ENCODE peak calls at places on chromosomes 13 and 19, in four cellular contexts. X is HL-60, J is K562, S is GM12878. W is an unnamed sample.

GRCh38 chr13:107301724-107302374 is 733.9 kb upstream of the ARGLU1 start:
- DNase-seq in X (no peak), J (no peak), S (no peak), W (no peak)

GRCh38 chr19:16266586-16266942 is 58.1 kb upstream of the KLF2 start:
- DNase-seq in X (peak), J (no peak), S (no peak), W (no peak)

GRCh38 chr19:47541507-47541906 is 26.6 kb upstream of the NAPA start:
- DNase-seq in X (no peak), J (no peak), S (peak), W (no peak)

GRCh38 chr13:97003071-97003470 is 8.8 kb upstream of the OXGR1 start:
- DNase-seq in X (no peak), J (no peak), S (no peak), W (no peak)

GRCh38 chr19:37983916-37984315 is 76.9 kb downstream of the SIPA1L3 start:
- DNase-seq in X (no peak), J (no peak), S (no peak), W (no peak)

GRCh38 chr13:114064516-114065140 is 67.8 kb downstream of the RASA3 start:
- DNase-seq in X (no peak), J (peak), S (no peak), W (no peak)

GRCh38 chr13:63449549-63449948 is 2033.9 kb upstream of the PCDH20 start:
- DNase-seq in X (no peak), J (no peak), S (no peak), W (no peak)

GRCh38 chr13:98377635-98378378 is 199.1 kb downstream of the STK24 start:
- DNase-seq in X (no peak), J (no peak), S (no peak), W (no peak)

GRCh38 chr19:4742717-4743646 is 19.3 kb upstream of the DPP9 start:
- DNase-seq in X (no peak), J (no peak), S (no peak), W (no peak)

GRCh38 chr13:65508745-65509144 is 1721.4 kb downstream of the PCDH9 start:
- DNase-seq in X (no peak), J (no peak), S (no peak), W (no peak)

GRCh38 chr13:66714795-66715194 is 515.3 kb downstream of the PCDH9 start:
- DNase-seq in X (no peak), J (no peak), S (no peak), W (no peak)

GRCh38 chr19:843836-844299 is 3.1 kb downstream of the PRTN3 start:
- DNase-seq in X (peak), J (no peak), S (no peak), W (no peak)

GRCh38 chr13:31846984-31847752 is 107.8 kb downstream of the RXFP2 start:
- DNase-seq in X (no peak), J (peak), S (no peak), W (no peak)

GRCh38 chr13:77698211-77699058 is 948 bp downstream of the SLAIN1 start:
- DNase-seq in X (peak), J (peak), S (no peak), W (peak)

GRCh38 chr19:1000095-1000494 is at the start of gene GRIN3B:
- DNase-seq in X (peak), J (peak), S (no peak), W (peak)

GRCh38 chr13:60351326-60351725 is 45.7 kb upstream of the TDRD3 start:
- DNase-seq in X (no peak), J (no peak), S (no peak), W (no peak)

GRCh38 chr13:89688908-89689307 is 1658.6 kb upstream of the MIR17HG start:
- DNase-seq in X (no peak), J (no peak), S (no peak), W (no peak)

GRCh38 chr19:41355035-41355434 is 1.3 kb upstream of the TGFB1 start:
- DNase-seq in X (no peak), J (no peak), S (no peak), W (no peak)

GRCh38 chr19:406999-407491 is 1.9 kb downstream of the C2CD4C start:
- DNase-seq in X (no peak), J (no peak), S (no peak), W (no peak)

GRCh38 chr19:53019684-53020083 is 6.0 kb downstream of the ERVV-1 start:
- DNase-seq in X (peak), J (peak), S (no peak), W (no peak)

GRCh38 chr13:22232186-22232585 is 561.3 kb downstream of the FGF9 start:
- DNase-seq in X (no peak), J (no peak), S (no peak), W (no peak)

GRCh38 chr19:16920816-16921529 is 32.2 kb downstream of the F2RL3 start:
- DNase-seq in X (no peak), J (peak), S (no peak), W (no peak)

GRCh38 chr13:99911965-99912566 is 59.5 kb downstream of the ZIC5 start:
- DNase-seq in X (no peak), J (no peak), S (no peak), W (no peak)

GRCh38 chr13:106521101-106521799 is 14.2 kb downstream of the EFNB2 start:
- DNase-seq in X (no peak), J (no peak), S (no peak), W (no peak)

GRCh38 chr13:77028202-77028601 is 1.2 kb upstream of the FBXL3 start:
- DNase-seq in X (no peak), J (no peak), S (no peak), W (no peak)

GRCh38 chr13:112711528-112712265 is 21.9 kb downstream of the ATP11A start:
- DNase-seq in X (no peak), J (peak), S (no peak), W (peak)
- TF ChIP-seq SPI1 in X (no peak), J (no peak), S (no peak), W (no peak)

DNA sequence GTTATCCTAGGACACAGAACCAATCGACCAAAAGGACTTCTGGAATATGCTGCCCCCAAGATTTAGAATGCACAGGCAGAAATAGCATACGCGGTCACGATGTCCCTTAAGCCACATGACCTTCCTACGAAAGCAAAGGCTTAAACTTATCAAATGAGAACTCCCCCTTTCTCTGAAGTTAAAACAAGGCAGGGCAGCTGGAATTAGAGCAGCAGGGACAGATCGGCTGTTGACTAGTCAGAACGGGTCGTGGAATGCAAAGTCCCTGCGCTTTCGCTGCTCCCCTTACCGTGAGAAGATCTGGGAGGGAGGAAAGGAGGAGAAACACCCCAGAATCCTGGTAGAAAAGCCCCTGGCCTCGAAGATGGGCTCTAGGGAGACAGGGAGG is 799 bp upstream of the USPL1 start:
- DNase-seq in X (peak), J (peak), S (peak), W (no peak)
- TF ChIP-seq SPI1 in X (no peak), J (no peak), S (no peak), W (no peak)

GRCh38 chr13:109684836-109685602 is 101.4 kb downstream of the IRS2 start:
- DNase-seq in X (no peak), J (no peak), S (no peak), W (no peak)
- TF ChIP-seq SPI1 in X (no peak), J (no peak), S (no peak), W (no peak)

GRCh38 chr13:109667754-109668360 is 118.5 kb downstream of the IRS2 start:
- DNase-seq in X (no peak), J (no peak), S (no peak), W (no peak)
- TF ChIP-seq SPI1 in X (no peak), J (no peak), S (no peak), W (no peak)

GRCh38 chr19:48713864-48714755 is 5.4 kb downstream of the MAMSTR start:
- DNase-seq in X (peak), J (peak), S (peak), W (peak)

GRCh38 chr19:48714759-48715261 is 4.7 kb downstream of the MAMSTR start:
- DNase-seq in X (no peak), J (no peak), S (no peak), W (no peak)

GRCh38 chr19:48715276-48715675 is 4.2 kb downstream of the MAMSTR start:
- DNase-seq in X (no peak), J (no peak), S (no peak), W (no peak)

GRCh38 chr19:48717059-48717395 is 2.5 kb downstream of the MAMSTR start:
- DNase-seq in X (no peak), J (no peak), S (no peak), W (no peak)

DNA sequence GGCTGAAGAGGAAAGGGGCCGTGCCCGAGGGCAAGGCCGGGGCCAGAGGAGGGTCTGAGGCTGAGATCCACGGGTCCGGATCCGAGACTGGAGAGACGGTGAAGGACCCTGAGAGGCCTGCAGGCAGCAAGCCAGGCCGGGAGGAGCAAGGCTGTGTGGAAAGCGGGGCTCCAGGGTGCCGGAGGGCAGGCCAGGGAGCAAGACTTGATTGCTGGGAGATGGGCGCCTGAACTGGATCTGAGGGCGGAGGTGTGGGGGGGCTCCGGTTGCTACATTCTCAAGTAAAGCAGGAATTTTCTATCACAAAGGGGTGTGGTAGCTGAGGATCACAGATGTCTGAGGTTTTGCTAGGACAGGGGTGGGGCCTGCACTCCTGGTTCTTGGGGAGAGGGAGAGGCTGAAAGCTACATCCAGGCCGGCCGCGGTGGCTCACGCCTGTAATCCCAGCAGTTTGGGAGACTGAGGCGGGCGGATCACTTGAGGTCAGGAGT is 3.8 kb downstream of the MAMSTR start:
- DNase-seq in X (no peak), J (no peak), S (no peak), W (no peak)
- TF ChIP-seq SPI1 in X (no peak), J (no peak), S (no peak), W (no peak)

GRCh38 chr13:27425151-27425917 is 915 bp downstream of the GTF3A start:
- DNase-seq in X (no peak), J (peak), S (no peak), W (no peak)
- TF ChIP-seq SPI1 in X (no peak), J (no peak), S (no peak), W (no peak)

GRCh38 chr13:44257806-44258205 is 115.8 kb upstream of the SERP2 start:
- DNase-seq in X (no peak), J (no peak), S (no peak), W (no peak)

GRCh38 chr13:44263920-44264610 is 109.6 kb upstream of the SERP2 start:
- DNase-seq in X (no peak), J (no peak), S (no peak), W (no peak)

DNA sequence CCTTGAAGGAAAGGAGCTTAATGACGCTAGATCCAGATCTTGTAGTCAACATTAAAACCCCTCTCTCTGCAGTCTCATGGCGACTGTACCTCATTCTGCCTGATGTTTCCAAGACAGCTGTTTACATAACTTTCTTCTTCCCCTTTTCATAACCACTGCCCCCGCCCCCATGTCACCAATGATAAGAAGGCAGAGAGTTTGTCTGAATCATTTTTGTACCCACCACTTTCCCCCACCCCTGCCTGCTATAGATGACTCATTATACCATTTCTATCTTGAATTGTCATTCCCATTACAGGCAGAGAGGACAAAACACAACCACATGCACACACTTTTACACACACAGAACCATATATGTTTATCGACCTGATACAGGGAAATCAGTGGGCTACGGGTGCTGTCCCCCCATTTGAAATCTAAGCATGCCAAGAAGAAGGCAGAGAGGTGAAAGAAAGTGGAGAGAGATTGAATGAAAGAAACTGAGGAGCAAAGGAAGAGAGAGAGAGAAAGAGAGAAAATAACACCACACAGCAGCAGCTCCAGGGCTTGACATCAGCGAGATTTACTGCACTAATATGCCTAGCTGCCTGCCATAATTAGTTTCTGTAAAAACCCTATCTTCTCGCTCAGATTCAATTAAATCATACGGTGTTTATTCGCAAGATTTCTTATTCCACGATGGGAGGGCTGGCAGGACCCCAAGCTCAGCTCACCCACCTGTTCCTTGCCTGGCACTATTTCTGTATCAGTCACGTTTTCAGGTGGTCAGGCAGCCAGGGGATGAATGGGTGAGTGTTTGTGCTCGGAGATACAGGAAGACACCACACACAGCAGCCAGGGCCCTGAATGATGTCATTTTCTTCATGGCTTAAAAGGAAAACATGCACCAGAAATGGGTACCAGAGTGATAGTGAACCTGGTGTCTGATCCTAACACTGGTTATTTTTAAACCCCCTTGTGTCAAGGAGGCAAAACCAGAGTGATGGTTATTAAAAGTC is 114.3 kb upstream of the SERP2 start:
- DNase-seq in X (peak), J (peak), S (peak), W (peak)
- TF ChIP-seq SPI1 in X (peak), J (peak), S (peak), W (peak)

GRCh38 chr19:44626067-44626624 is 12.8 kb downstream of the IGSF23 start:
- DNase-seq in X (no peak), J (no peak), S (no peak), W (no peak)

GRCh38 chr19:44628793-44629192 is 14.9 kb upstream of the PVR start:
- DNase-seq in X (no peak), J (no peak), S (no peak), W (no peak)

GRCh38 chr19:44625531-44626066 is 12.2 kb downstream of the IGSF23 start:
- DNase-seq in X (no peak), J (no peak), S (no peak), W (no peak)

GRCh38 chr19:44624840-44625354 is 11.5 kb downstream of the IGSF23 start:
- DNase-seq in X (no peak), J (no peak), S (no peak), W (no peak)

DNA sequence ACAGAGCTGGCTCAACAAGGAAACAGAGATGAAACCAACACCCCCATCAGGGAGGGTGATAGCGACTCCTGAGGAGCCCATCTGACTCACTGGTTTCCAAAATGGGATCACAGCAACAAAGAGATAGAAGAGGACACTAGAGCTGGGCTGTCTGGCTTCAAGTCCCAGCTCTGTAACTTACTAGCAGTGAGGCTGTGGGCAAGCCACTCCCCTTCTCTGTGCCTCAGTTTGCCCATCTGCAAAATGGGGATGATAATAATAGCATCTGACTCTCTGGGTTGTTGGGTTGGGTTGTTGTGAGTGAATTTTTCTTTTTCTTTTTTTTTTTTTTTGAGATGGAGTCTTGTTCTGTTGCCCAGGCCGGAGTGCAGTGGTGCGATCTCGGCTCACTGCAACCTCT is 14.3 kb downstream of the IGSF23 start:
- DNase-seq in X (no peak), J (no peak), S (no peak), W (no peak)
- TF ChIP-seq SPI1 in X (no peak), J (no peak), S (no peak), W (no peak)

GRCh38 chr13:23381877-23382276 is 51.6 kb downstream of the SACS start:
- DNase-seq in X (no peak), J (no peak), S (no peak), W (no peak)

GRCh38 chr13:23377603-23378002 is 55.9 kb downstream of the SACS start:
- DNase-seq in X (no peak), J (no peak), S (no peak), W (no peak)

GRCh38 chr13:23378009-23378632 is 55.4 kb downstream of the SACS start:
- DNase-seq in X (peak), J (no peak), S (peak), W (peak)

GRCh38 chr13:23383151-23383550 is 50.4 kb downstream of the SACS start:
- DNase-seq in X (no peak), J (no peak), S (no peak), W (no peak)

DNA sequence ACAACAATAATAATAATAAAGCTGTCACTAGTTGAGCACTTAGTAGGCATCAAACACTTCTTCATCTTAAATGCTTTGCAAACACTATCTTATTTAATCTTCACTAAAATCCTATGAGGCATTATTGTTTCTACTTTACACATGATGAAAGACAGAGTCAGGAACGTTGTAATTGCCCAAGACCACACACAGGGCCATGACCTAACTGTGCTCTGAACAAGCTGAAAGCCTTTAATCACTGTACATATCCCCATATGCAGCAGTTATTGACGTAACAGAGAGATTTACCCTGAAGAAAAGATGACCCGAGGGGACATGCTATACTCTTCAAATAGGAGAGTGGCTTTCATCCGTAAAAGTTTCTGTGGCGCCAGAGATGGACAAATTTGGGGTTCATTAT is 53.0 kb downstream of the SACS start:
- DNase-seq in X (no peak), J (no peak), S (no peak), W (no peak)
- TF ChIP-seq SPI1 in X (no peak), J (no peak), S (no peak), W (no peak)

GRCh38 chr19:11019824-11020223 is 59.0 kb downstream of the SMARCA4 start:
- DNase-seq in X (no peak), J (no peak), S (no peak), W (no peak)
- TF ChIP-seq SPI1 in X (no peak), J (no peak), S (no peak), W (no peak)

W was measured in GM12891.